ENCODE peak calls at places on chromosomes 3 and 15, in four cellular contexts. M, W, N and G are unnamed samples.

GRCh38 chr3:10964537-10965167 is 27.9 kb upstream of the SLC6A1 start:
- DNase-seq in M (no peak), W (no peak), N (peak; percentile 18), G (no peak)

GRCh38 chr3:195697582-195698324 is 23.0 kb upstream of the MUC20 start:
- DNase-seq in M (no peak), W (no peak), N (peak; percentile 46), G (no peak)

GRCh38 chr15:87704276-87704675 is 552.3 kb downstream of the NTRK3 start:
- DNase-seq in M (no peak), W (no peak), N (no peak), G (no peak)

GRCh38 chr3:83500422-83500821 is 1458.4 kb upstream of the CADM2 start:
- DNase-seq in M (no peak), W (no peak), N (peak; percentile 58), G (no peak)

GRCh38 chr15:85760049-85760448 is 34.7 kb downstream of the KLHL25 start:
- DNase-seq in M (no peak), W (peak; percentile 7), N (no peak), G (no peak)

GRCh38 chr3:114627760-114628159 is 333.9 kb downstream of the TIGIT start:
- DNase-seq in M (no peak), W (no peak), N (no peak), G (no peak)

GRCh38 chr3:45972534-45973402 is 22.9 kb downstream of the FYCO1 start:
- DNase-seq in M (no peak), W (no peak), N (peak; percentile 95), G (no peak)

GRCh38 chr3:131705558-131706051 is 202.8 kb upstream of the MRPL3 start:
- DNase-seq in M (no peak), W (peak; percentile 44), N (peak; percentile 74), G (no peak)

GRCh38 chr15:59616390-59616789 is 4.8 kb downstream of the GCNT3 start:
- DNase-seq in M (no peak), W (no peak), N (no peak), G (no peak)

GRCh38 chr3:101243285-101244211 is 76.8 kb downstream of the IMPG2 start:
- DNase-seq in M (no peak), W (no peak), N (no peak), G (no peak)

GRCh38 chr3:98971183-98971681 is 69.7 kb upstream of the DCBLD2 start:
- DNase-seq in M (no peak), W (no peak), N (peak; percentile 100), G (no peak)

GRCh38 chr3:125057186-125057850 is 1.5 kb upstream of the HEG1 start:
- DNase-seq in M (no peak), W (no peak), N (peak; percentile 93), G (no peak)